ENCODE peak calls at places on chromosomes 6 and 20, in four cellular contexts. O is AG09319, G is H1, U is spleen. V is an unnamed sample.
A peak's percentile ranks its signal among the peaks of the same experiment; 100 is the strongest.

GRCh38 chr20:63747622-63748355 is 8.2 kb downstream of the SLC2A4RG start:
- DNase-seq in G (no peak), U (peak; percentile 59), O (no peak), V (no peak)

GRCh38 chr6:39956951-39957350 is 22.7 kb upstream of the MOCS1 start:
- DNase-seq in U (no peak), O (no peak), G (no peak), V (no peak)

GRCh38 chr20:5135363-5136012 is 8.7 kb downstream of the CDS2 start:
- DNase-seq in U (no peak), G (peak; percentile 30), O (no peak), V (no peak)

GRCh38 chr6:3139090-3139903 is 18.0 kb downstream of the TUBB2A start:
- DNase-seq in O (no peak), G (no peak), U (no peak), V (no peak)

GRCh38 chr6:143405381-143406154 is 44.9 kb downstream of the ADAT2 start:
- DNase-seq in O (no peak), U (no peak), G (no peak), V (no peak)

GRCh38 chr6:32845381-32845884 is 1.6 kb upstream of the PSMB8 start:
- DNase-seq in U (peak; percentile 87), O (no peak), G (no peak), V (no peak)

GRCh38 chr20:2763186-2763585 is 37.2 kb downstream of the CPXM1 start:
- DNase-seq in G (no peak), O (no peak), U (no peak), V (peak; percentile 34)

GRCh38 chr20:50240092-50240491 is 49.5 kb downstream of the CEBPB start:
- DNase-seq in U (no peak), O (no peak), G (no peak), V (no peak)

GRCh38 chr6:74447013-74447412 is 751.0 kb downstream of the CD109 start:
- DNase-seq in O (no peak), G (no peak), U (no peak), V (no peak)

GRCh38 chr6:122025104-122025503 is 374.3 kb upstream of the HSF2 start:
- DNase-seq in U (no peak), G (no peak), O (no peak), V (no peak)

GRCh38 chr6:43369174-43370002 is at the start of gene ZNF318:
- DNase-seq in O (peak; percentile 92), G (peak; percentile 92), U (peak; percentile 99), V (peak; percentile 99)

GRCh38 chr6:137823826-137824501 is 43.1 kb upstream of the TNFAIP3 start:
- DNase-seq in O (peak; percentile 59), G (no peak), U (no peak), V (no peak)

GRCh38 chr20:63368151-63368550 is 7.0 kb upstream of the CHRNA4 start:
- DNase-seq in O (no peak), U (no peak), G (no peak), V (no peak)

GRCh38 chr6:11179978-11180303 is 52.5 kb downstream of the NEDD9 start:
- DNase-seq in U (no peak), G (no peak), O (no peak), V (no peak)

GRCh38 chr6:6915813-6916547 is 191.8 kb upstream of the RREB1 start:
- DNase-seq in G (no peak), U (no peak), O (no peak), V (no peak)

GRCh38 chr6:67009818-67010217 is 1302.8 kb upstream of the EYS start:
- DNase-seq in U (no peak), G (no peak), O (no peak), V (no peak)

GRCh38 chr6:21987501-21987957 is 309.3 kb downstream of the PRL start:
- DNase-seq in O (peak; percentile 70), G (no peak), U (no peak), V (no peak)

GRCh38 chr6:169495601-169496000 is 206.2 kb downstream of the WDR27 start:
- DNase-seq in G (no peak), U (no peak), O (no peak), V (no peak)

GRCh38 chr6:118468682-118469465 is 79.2 kb upstream of the PLN start:
- DNase-seq in U (no peak), O (no peak), G (no peak), V (no peak)

GRCh38 chr6:36383608-36384007 is 3.9 kb downstream of the ETV7 start:
- DNase-seq in O (no peak), G (no peak), U (no peak), V (no peak)

GRCh38 chr6:47977314-47977713 is 133.7 kb downstream of the PTCHD4 start:
- DNase-seq in U (no peak), O (no peak), G (no peak), V (no peak)

GRCh38 chr6:53794073-53794719 is 609 bp upstream of the LRRC1 start:
- DNase-seq in U (peak; percentile 89), G (peak; percentile 77), O (peak; percentile 22), V (peak; percentile 92)

GRCh38 chr20:25203891-25204320 is 8.4 kb downstream of the ENTPD6 start:
- DNase-seq in O (no peak), U (no peak), G (no peak), V (no peak)

GRCh38 chr6:37709932-37710565 is 12.4 kb upstream of the MDGA1 start:
- DNase-seq in U (no peak), G (no peak), O (no peak), V (no peak)

GRCh38 chr6:149453597-149454340 is 31.0 kb downstream of the ZC3H12D start:
- DNase-seq in O (no peak), U (peak; percentile 46), G (no peak), V (no peak)

GRCh38 chr6:166955865-166956443 is 396 bp downstream of the RNASET2 start:
- DNase-seq in O (no peak), U (no peak), G (no peak), V (no peak)

GRCh38 chr6:143536866-143537691 is 25.6 kb upstream of the FUCA2 start:
- DNase-seq in G (peak; percentile 80), U (peak; percentile 93), O (no peak), V (no peak)

GRCh38 chr6:79874531-79875132 is 72.7 kb downstream of the ELOVL4 start:
- DNase-seq in O (no peak), G (no peak), U (no peak), V (no peak)

GRCh38 chr6:154343473-154344308 is 12.9 kb downstream of the IPCEF1 start:
- DNase-seq in U (no peak), O (no peak), G (peak; percentile 54), V (no peak)

GRCh38 chr6:168574699-168575195 is 133.8 kb downstream of the SMOC2 start:
- DNase-seq in G (peak; percentile 49), O (no peak), U (no peak), V (no peak)

GRCh38 chr6:71190809-71191208 is 97.8 kb upstream of the OGFRL1 start:
- DNase-seq in U (no peak), O (no peak), G (no peak), V (no peak)
- TF ChIP-seq CTCF in U (no peak), O (peak; percentile 27), G (peak; percentile 13), V (peak; percentile 87)

GRCh38 chr20:53208110-53208908 is 236.2 kb downstream of the TSHZ2 start:
- DNase-seq in G (peak; percentile 84), O (no peak), U (no peak), V (no peak)
- TF ChIP-seq CTCF in G (peak; percentile 64), O (no peak), U (no peak), V (peak; percentile 17)

GRCh38 chr6:151958332-151958731 is 150.8 kb downstream of the ESR1 start:
- DNase-seq in G (no peak), O (peak; percentile 18), U (no peak), V (no peak)
- TF ChIP-seq CTCF in G (no peak), O (no peak), U (no peak), V (no peak)

DNA sequence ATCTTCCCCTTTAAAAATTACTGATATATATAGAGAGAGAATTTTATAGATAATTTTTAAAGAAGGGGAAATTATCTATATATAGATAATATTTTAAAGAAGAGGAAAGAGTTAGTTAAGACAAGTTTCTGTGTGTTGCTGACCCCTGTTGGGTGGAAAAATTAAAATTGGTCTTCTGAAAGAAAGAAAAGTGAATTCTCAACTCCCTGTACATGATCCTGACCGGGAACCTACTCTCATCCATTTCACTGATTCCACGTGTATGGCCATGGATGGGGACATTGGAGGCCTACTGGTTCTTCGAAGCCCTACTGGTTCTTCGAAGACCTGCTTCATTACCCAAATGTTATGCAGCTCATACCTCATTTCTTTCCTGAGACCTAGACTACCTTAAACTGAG is 53.0 kb upstream of the TCF21 start:
- DNase-seq in U (no peak), O (no peak), G (no peak), V (no peak)
- TF ChIP-seq CTCF in U (no peak), O (peak; percentile 14), G (no peak), V (peak; percentile 75)

V was measured in chondrocyte.